ENCODE peak calls at places on chromosomes 6 and 20, in eight cellular contexts. J is GM23338, I is GM12878, Z is stomach, U is spleen, O is transverse colon, S is HCT116, K is K562. C is an unnamed sample.

GRCh38 chr6:44416103-44416502 is 28.6 kb downstream of the CDC5L start:
- DNase-seq in U (no peak), Z (peak; percentile 34), S (no peak), I (no peak), O (no peak), K (no peak), J (no peak), C (no peak)

GRCh38 chr6:164563866-164564265 is 745.5 kb downstream of the C6orf118 start:
- DNase-seq in I (no peak), J (no peak), Z (no peak), S (no peak), K (no peak), U (no peak), O (no peak), C (no peak)

GRCh38 chr6:7047966-7048365 is 59.8 kb upstream of the RREB1 start:
- DNase-seq in K (peak; percentile 41), U (no peak), Z (no peak), O (no peak), I (no peak), J (no peak), S (no peak), C (no peak)

GRCh38 chr6:92756912-92757311 is 662.4 kb downstream of the EPHA7 start:
- DNase-seq in O (no peak), J (no peak), K (no peak), Z (no peak), S (no peak), U (no peak), I (no peak), C (no peak)

GRCh38 chr6:16236009-16236501 is 2.3 kb upstream of the GMPR start:
- DNase-seq in Z (peak; percentile 40), I (no peak), J (no peak), U (no peak), O (no peak), S (no peak), K (no peak), C (no peak)

GRCh38 chr6:53322188-53323029 is 26.3 kb downstream of the ELOVL5 start:
- DNase-seq in K (no peak), I (no peak), S (no peak), Z (no peak), O (no peak), U (no peak), J (no peak), C (no peak)

GRCh38 chr20:14790771-14791517 is 453.5 kb upstream of the FLRT3 start:
- DNase-seq in I (no peak), O (no peak), K (no peak), U (no peak), J (no peak), S (no peak), Z (no peak), C (no peak)

GRCh38 chr20:63686492-63687321 is 9.7 kb upstream of the TNFRSF6B start:
- DNase-seq in O (peak; percentile 78), I (no peak), Z (peak; percentile 70), S (peak; percentile 57), K (no peak), U (peak; percentile 90), J (no peak), C (peak; percentile 88)

GRCh38 chr20:43658068-43658722 is 8.7 kb upstream of the MYBL2 start:
- DNase-seq in S (no peak), Z (no peak), O (no peak), K (no peak), I (no peak), J (peak; percentile 55), U (peak; percentile 63), C (no peak)

GRCh38 chr6:26045046-26045938 is 41.9 kb upstream of the HFE start:
- DNase-seq in O (peak; percentile 80), J (no peak), Z (peak; percentile 76), K (no peak), U (peak; percentile 90), I (peak; percentile 99), S (no peak), C (peak; percentile 94)

GRCh38 chr6:2245954-2246863 is 804 bp upstream of the GMDS start:
- DNase-seq in S (peak; percentile 51), U (peak; percentile 84), K (peak; percentile 72), O (peak; percentile 93), J (peak; percentile 66), I (no peak), Z (peak; percentile 93), C (peak; percentile 86)

GRCh38 chr6:136840612-136841011 is 18.2 kb downstream of the PEX7 start:
- DNase-seq in I (no peak), J (peak; percentile 46), K (no peak), S (no peak), O (no peak), U (no peak), Z (no peak), C (no peak)

GRCh38 chr6:136607932-136608772 is 57.9 kb upstream of the MAP7 start:
- DNase-seq in Z (peak; percentile 83), S (peak; percentile 75), K (peak; percentile 61), I (peak; percentile 17), O (peak; percentile 83), U (peak; percentile 79), J (peak; percentile 90), C (no peak)

GRCh38 chr6:170129691-170130171 is 161.1 kb downstream of the DLL1 start:
- DNase-seq in K (no peak), S (no peak), Z (peak; percentile 82), U (peak; percentile 80), O (peak; percentile 39), J (no peak), I (no peak), C (peak; percentile 74)

GRCh38 chr6:55524441-55524840 is 54.6 kb downstream of the HMGCLL1 start:
- DNase-seq in I (no peak), K (no peak), U (no peak), S (no peak), J (no peak), Z (no peak), O (no peak), C (no peak)

GRCh38 chr6:22877946-22878705 is 308.8 kb downstream of the HDGFL1 start:
- DNase-seq in Z (no peak), U (no peak), J (peak; percentile 88), O (no peak), K (no peak), I (no peak), S (no peak), C (no peak)

GRCh38 chr6:107622269-107622668 is 132.4 kb downstream of the SOBP start:
- DNase-seq in J (no peak), S (no peak), I (no peak), K (no peak), U (no peak), O (no peak), Z (no peak), C (no peak)

GRCh38 chr6:81262656-81263055 is 489.8 kb downstream of the TENT5A start:
- DNase-seq in S (no peak), J (no peak), O (no peak), I (no peak), K (no peak), Z (no peak), U (no peak), C (no peak)

GRCh38 chr6:111534366-111534765 is 51.3 kb upstream of the REV3L start:
- DNase-seq in U (no peak), K (no peak), S (no peak), O (peak; percentile 83), Z (peak; percentile 92), J (no peak), I (no peak), C (peak; percentile 71)

GRCh38 chr6:16533721-16534136 is 227.5 kb downstream of the ATXN1 start:
- DNase-seq in J (no peak), S (no peak), K (no peak), Z (no peak), U (no peak), O (no peak), I (no peak), C (no peak)

GRCh38 chr6:42451146-42451594 is 556 bp downstream of the TRERF1 start:
- DNase-seq in S (no peak), I (no peak), O (no peak), K (no peak), U (no peak), Z (no peak), J (no peak), C (no peak)

GRCh38 chr6:35668096-35668495 is 20.6 kb downstream of the FKBP5 start:
- DNase-seq in S (no peak), K (no peak), J (no peak), I (no peak), Z (no peak), O (no peak), U (no peak), C (no peak)
- H3K4me1 ChIP-seq in S (peaks cover 15% of the 10 kb centered on the region), K (peaks cover 20% of the 10 kb centered on the region), J (peaks cover 16% of the 10 kb centered on the region), I (peaks cover 20% of the 10 kb centered on the region), Z (peaks cover 38% of the 10 kb centered on the region), O (peaks cover 29% of the 10 kb centered on the region), U (peaks cover 94% of the 10 kb centered on the region), C (no peaks in the 10 kb centered on the region)

DNA sequence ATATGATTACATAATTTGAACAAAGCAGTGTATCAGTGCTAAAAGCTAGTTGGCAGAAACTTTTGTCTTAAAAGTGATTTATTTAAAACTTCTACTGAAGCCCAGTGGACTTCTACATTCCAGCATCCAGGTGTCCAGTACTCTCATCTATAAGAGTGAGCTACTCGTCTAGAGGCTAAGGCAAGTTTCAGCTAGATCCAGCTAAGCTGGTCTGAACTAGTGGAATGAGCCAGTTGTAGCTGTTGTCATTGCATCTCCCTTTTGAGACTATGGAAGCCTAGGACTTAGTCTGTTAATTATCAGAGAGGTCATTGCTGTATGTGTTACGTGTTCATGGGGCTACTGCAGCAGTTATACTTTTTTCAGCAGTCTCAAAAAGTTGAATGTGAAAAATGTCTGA is 165.1 kb downstream of the ZFAND3 start:
- DNase-seq in O (no peak), Z (no peak), S (no peak), J (no peak), U (no peak), K (no peak), I (no peak), C (no peak)
- TF ChIP-seq POLR2AphosphoS5 in O (no peak), Z (no peak), S (no peak), J (no peak), U (no peak), K (no peak), I (no peak), C (no peak)

GRCh38 chr6:4371207-4371921 is 236.0 kb upstream of the ECI2 start:
- DNase-seq in U (no peak), I (no peak), S (no peak), K (peak; percentile 54), J (no peak), Z (peak; percentile 57), O (no peak), C (no peak)

GRCh38 chr6:4369616-4370015 is 234.2 kb upstream of the ECI2 start:
- DNase-seq in J (no peak), O (no peak), U (no peak), S (no peak), Z (no peak), K (no peak), I (no peak), C (no peak)

GRCh38 chr6:4368649-4369048 is 233.3 kb upstream of the ECI2 start:
- DNase-seq in I (no peak), S (no peak), K (no peak), O (no peak), Z (no peak), U (no peak), J (no peak), C (no peak)

GRCh38 chr6:4367643-4368042 is 232.3 kb upstream of the ECI2 start:
- DNase-seq in K (no peak), U (no peak), S (no peak), I (no peak), O (no peak), J (no peak), Z (no peak), C (no peak)

GRCh38 chr6:4370066-4370465 is 234.7 kb upstream of the ECI2 start:
- DNase-seq in U (no peak), K (no peak), J (no peak), O (no peak), Z (no peak), S (peak; percentile 13), I (no peak), C (no peak)
- TF ChIP-seq CTCF in U (no peak), K (no peak), J (no peak), O (no peak), Z (no peak), S (no peak), I (no peak), C (no peak)

GRCh38 chr6:75481394-75481793 is 12.2 kb downstream of the FILIP1 start:
- DNase-seq in S (no peak), U (no peak), K (no peak), O (no peak), J (no peak), Z (no peak), I (no peak), C (no peak)
- H3K4me1 ChIP-seq in S (no peaks in the 10 kb centered on the region), U (no peaks in the 10 kb centered on the region), K (no peaks in the 10 kb centered on the region), O (no peaks in the 10 kb centered on the region), J (peaks cover 7% of the 10 kb centered on the region), Z (no peaks in the 10 kb centered on the region), I (peaks cover 4% of the 10 kb centered on the region), C (no peaks in the 10 kb centered on the region)